ENCODE peak calls at places on chromosomes 5 and 9, in six cellular contexts. E, F, K, M, Y and U are unnamed samples.

GRCh38 chr9:90308746-90309145 is 333.9 kb downstream of the DIRAS2 start:
- DNase-seq in M (no peak), Y (no peak), K (no peak), E (no peak), F (no peak), U (no peak)

GRCh38 chr5:106759581-106759980 is 911.2 kb downstream of the EFNA5 start:
- DNase-seq in K (no peak), Y (peak), M (no peak), F (no peak), E (peak), U (peak)

GRCh38 chr5:173035904-173036707 is 20.0 kb upstream of the CREBRF start:
- DNase-seq in F (no peak), E (no peak), M (peak), K (no peak), Y (no peak), U (no peak)

GRCh38 chr9:16405421-16405820 is 465.0 kb downstream of the BNC2 start:
- DNase-seq in E (no peak), F (no peak), M (no peak), Y (no peak), K (no peak), U (no peak)

GRCh38 chr5:56259002-56259511 is 25.9 kb upstream of the ANKRD55 start:
- DNase-seq in K (peak), F (no peak), M (no peak), E (peak), Y (no peak), U (no peak)

GRCh38 chr9:124297553-124297905 is 39.8 kb downstream of the NEK6 start:
- DNase-seq in K (peak), E (no peak), M (no peak), Y (peak), F (no peak), U (no peak)

GRCh38 chr9:107487521-107488399 is 1.8 kb downstream of the KLF4 start:
- DNase-seq in K (no peak), M (peak), E (no peak), Y (peak), F (no peak), U (no peak)

GRCh38 chr5:14035859-14036440 is 91.5 kb upstream of the DNAH5 start:
- DNase-seq in M (no peak), Y (peak), E (peak), F (no peak), K (peak), U (peak)

GRCh38 chr5:127957701-127958190 is 125.8 kb upstream of the SLC12A2 start:
- DNase-seq in K (no peak), E (no peak), M (no peak), Y (no peak), F (no peak), U (peak)

GRCh38 chr5:123344819-123345426 is 78.3 kb downstream of the CEP120 start:
- DNase-seq in K (peak), E (no peak), Y (no peak), F (no peak), M (peak), U (no peak)

GRCh38 chr9:33007755-33008154 is 6.3 kb upstream of the APTX start:
- DNase-seq in Y (no peak), E (no peak), K (no peak), M (no peak), F (no peak), U (no peak)